ENCODE peak calls at places on chromosomes 6 and 20, in five cellular contexts. J, H, F, T and X are unnamed samples.

GRCh38 chr6:136544326-136544725 is 5.9 kb downstream of the MAP7 start:
- DNase-seq in J (no peak), H (no peak), F (no peak), T (no peak), X (no peak)

GRCh38 chr20:1325173-1326030 is 3.5 kb downstream of the SDCBP2 start:
- DNase-seq in J (peak), H (peak), F (peak), T (peak), X (peak)

GRCh38 chr6:153001767-153002612 is 519 bp downstream of the MTRF1L start:
- DNase-seq in J (peak), H (peak), F (no peak), T (no peak), X (no peak)

GRCh38 chr6:12138377-12138776 is 126.3 kb downstream of the HIVEP1 start:
- DNase-seq in J (no peak), H (no peak), F (no peak), T (no peak), X (no peak)

GRCh38 chr6:28543671-28544131 is 18.0 kb downstream of the GPX5 start:
- DNase-seq in J (no peak), H (peak), F (no peak), T (peak), X (no peak)

GRCh38 chr6:117880824-117881223 is 26.2 kb upstream of the SLC35F1 start:
- DNase-seq in J (no peak), H (no peak), F (no peak), T (no peak), X (no peak)

GRCh38 chr20:57203204-57203603 is 63.2 kb downstream of the BMP7 start:
- DNase-seq in J (no peak), H (no peak), F (no peak), T (no peak), X (no peak)

GRCh38 chr20:63842258-63842657 is 11.2 kb upstream of the ZBTB46 start:
- DNase-seq in J (no peak), H (no peak), F (no peak), T (no peak), X (no peak)

GRCh38 chr20:47645632-47646031 is 139.6 kb downstream of the SULF2 start:
- DNase-seq in J (no peak), H (no peak), F (no peak), T (no peak), X (no peak)

GRCh38 chr20:50824137-50824536 is 29.3 kb downstream of the BCAS4 start:
- DNase-seq in J (no peak), H (peak), F (peak), T (no peak), X (peak)

GRCh38 chr20:50826121-50826520 is 31.3 kb downstream of the BCAS4 start:
- DNase-seq in J (no peak), H (peak), F (no peak), T (no peak), X (no peak)

GRCh38 chr20:50831605-50832004 is 36.7 kb downstream of the BCAS4 start:
- DNase-seq in J (no peak), H (no peak), F (no peak), T (no peak), X (no peak)

GRCh38 chr20:50823319-50823718 is 28.5 kb downstream of the BCAS4 start:
- DNase-seq in J (no peak), H (no peak), F (no peak), T (no peak), X (no peak)

DNA sequence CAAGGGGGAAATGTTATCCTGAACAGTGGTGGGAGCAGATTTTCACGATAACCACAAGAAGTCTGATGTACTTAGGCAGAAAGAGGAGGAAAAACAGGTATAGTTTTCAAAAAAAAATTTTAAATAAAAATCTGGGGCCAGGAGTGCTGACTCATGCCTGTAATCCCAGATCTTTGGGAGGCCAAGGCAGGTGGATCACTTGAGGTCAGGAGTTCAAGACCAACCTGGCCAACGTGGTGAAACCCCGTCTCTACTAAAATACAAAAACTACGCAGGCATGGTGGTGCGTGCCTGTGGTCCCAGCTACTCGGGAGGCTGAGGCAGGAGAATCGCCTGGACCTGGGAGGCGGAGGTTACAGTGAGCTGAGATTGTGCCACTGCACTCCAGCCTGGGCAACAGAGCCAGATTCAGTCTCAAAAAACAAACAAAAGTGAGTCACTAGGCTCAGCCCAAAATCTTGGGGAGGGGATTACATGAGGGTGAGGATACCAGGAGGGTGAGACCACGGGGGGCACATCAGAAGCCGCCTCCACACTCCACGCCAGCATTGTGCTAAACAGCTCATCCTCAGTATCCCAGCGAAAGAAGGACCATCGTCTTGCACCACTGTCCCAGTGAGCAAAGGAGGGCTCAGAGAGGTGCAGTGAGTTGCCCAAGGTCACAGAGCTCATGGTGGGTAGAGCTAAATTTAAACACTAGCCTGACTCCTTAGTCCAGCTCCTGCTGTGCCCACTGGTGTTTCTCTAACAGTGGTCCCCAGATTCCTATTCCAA is 33.7 kb downstream of the BCAS4 start:
- DNase-seq in J (no peak), H (no peak), F (no peak), T (no peak), X (no peak)
- H3K4me3 ChIP-seq in J (no peak), H (no peak), F (no peak), T (no peak), X (no peak)

DNA sequence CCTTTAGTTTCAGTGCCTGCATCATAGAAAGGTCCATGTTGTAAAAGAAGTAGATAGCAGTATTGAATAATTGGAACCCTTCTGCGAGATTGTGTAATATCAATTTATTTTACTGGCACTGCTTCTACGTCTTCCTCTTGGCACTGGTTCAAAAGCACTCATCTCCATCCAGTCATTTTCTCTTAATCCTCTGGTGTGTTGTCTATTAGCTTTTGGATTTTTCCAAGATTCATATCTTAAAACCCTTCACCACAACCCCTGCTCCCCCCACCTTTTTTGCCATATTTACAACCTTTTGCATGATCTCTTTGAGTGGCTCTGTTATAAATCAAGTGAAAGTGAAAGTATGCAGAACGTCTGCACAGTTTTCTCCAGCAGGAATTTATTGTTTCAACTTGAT is 76.6 kb upstream of the HSF2 start:
- DNase-seq in J (no peak), H (peak), F (no peak), T (no peak), X (no peak)
- H3K4me3 ChIP-seq in J (no peak), H (peak), F (peak), T (no peak), X (peak)

GRCh38 chr6:79838851-79839250 is 108.5 kb downstream of the ELOVL4 start:
- DNase-seq in J (no peak), H (no peak), F (no peak), T (no peak), X (no peak)

GRCh38 chr6:79842382-79843040 is 104.8 kb downstream of the ELOVL4 start:
- DNase-seq in J (no peak), H (no peak), F (no peak), T (no peak), X (no peak)

DNA sequence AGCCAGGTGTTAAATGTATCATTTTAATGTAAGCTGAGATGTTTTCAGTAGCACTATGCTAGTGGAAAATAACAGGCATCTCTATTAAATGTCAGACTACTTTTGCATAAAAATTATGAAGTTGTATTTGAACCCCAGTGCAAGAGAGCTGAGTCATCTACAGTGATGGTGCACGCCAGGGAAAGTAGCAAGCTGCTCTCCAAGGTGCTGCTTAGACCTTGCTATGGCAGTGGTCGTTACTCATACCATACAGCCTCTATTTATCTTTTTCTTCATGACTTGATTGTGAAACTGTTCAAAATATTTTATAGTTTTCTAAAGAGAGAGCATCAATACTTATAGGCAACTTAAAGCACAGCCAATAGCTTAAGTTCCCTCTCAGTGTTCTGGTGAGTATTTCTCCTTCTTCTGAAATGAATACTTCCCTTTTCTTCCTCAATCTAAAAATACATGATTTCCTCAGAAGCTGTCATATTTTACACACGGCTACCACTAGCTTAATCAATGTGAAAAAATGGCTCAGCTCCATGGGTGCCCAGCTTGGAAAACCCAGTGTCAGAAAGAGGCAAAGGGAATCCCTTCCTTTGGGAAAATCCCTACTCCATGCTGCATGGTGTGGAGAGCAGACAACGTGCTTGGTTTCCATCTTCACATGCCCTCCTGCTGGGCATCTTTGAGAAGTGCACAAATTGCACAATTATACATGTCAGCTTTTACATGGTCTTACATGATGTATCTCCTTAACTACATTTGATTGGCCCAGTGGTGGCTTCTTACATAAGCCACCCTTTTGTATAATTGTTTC is 105.6 kb downstream of the ELOVL4 start:
- DNase-seq in J (no peak), H (no peak), F (no peak), T (no peak), X (no peak)
- H3K4me3 ChIP-seq in J (no peak), H (no peak), F (no peak), T (no peak), X (no peak)

DNA sequence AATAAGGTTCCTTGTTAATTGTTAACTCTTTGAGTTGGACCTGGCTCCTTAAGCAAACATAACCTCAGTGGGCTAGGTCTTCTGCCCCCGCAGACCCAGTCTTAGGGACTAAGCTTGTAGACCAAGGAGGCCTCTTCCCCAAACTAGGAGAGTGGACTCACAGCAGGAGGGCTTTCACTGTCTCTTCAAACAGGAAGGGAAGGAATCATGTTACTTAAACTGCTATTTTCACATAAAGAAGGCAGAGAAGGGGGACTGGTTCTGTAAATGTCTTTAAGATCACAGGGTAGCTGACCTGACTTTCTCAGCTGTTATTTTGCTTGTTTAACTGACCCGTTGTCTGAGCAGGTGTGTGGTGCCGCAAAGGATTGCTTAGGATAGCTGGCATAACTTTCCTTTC is 34.9 kb upstream of the PRDM1 start:
- DNase-seq in J (no peak), H (no peak), F (no peak), T (peak), X (no peak)
- H3K4me3 ChIP-seq in J (no peak), H (no peak), F (no peak), T (no peak), X (no peak)

GRCh38 chr6:27492776-27493175 is 19.9 kb upstream of the ZNF184 start:
- DNase-seq in J (no peak), H (no peak), F (no peak), T (no peak), X (no peak)

GRCh38 chr6:27500177-27500576 is 27.3 kb upstream of the ZNF184 start:
- DNase-seq in J (no peak), H (no peak), F (no peak), T (no peak), X (no peak)

GRCh38 chr6:27494103-27494502 is 21.2 kb upstream of the ZNF184 start:
- DNase-seq in J (no peak), H (no peak), F (no peak), T (no peak), X (no peak)

GRCh38 chr6:27495386-27496135 is 22.7 kb upstream of the ZNF184 start:
- DNase-seq in J (peak), H (peak), F (peak), T (peak), X (peak)

GRCh38 chr6:27494987-27495385 is 22.1 kb upstream of the ZNF184 start:
- DNase-seq in J (no peak), H (no peak), F (no peak), T (no peak), X (no peak)
- H3K4me3 ChIP-seq in J (peak), H (peak), F (no peak), T (peak), X (peak)